ENCODE peak calls at places on chromosome 12, in six cellular contexts. O is iris pigment epithelial cell, I is left colon, D is progenitor cell of endocrine pancreas, U is HEK293T, P is Ammon's horn. V is an unnamed sample.

GRCh38 chr12:3888654-3889053 is 15.5 kb upstream of the PARP11 start:
- DNase-seq in O (no peak), I (no peak), D (no peak), U (no peak), P (no peak), V (no peak)

GRCh38 chr12:76010732-76011458 is 20.7 kb downstream of the PHLDA1 start:
- DNase-seq in O (no peak), I (no peak), D (no peak), U (no peak), P (no peak), V (no peak)

GRCh38 chr12:31369712-31370521 is 44.0 kb upstream of the SINHCAF start:
- DNase-seq in O (peak), I (peak), D (no peak), U (peak), P (no peak), V (no peak)

GRCh38 chr12:54558759-54559158 is 9.4 kb downstream of the PDE1B start:
- DNase-seq in O (no peak), I (no peak), D (no peak), U (no peak), P (no peak), V (no peak)

GRCh38 chr12:6112004-6112403 is 12.5 kb downstream of the VWF start:
- DNase-seq in O (no peak), I (no peak), D (no peak), U (no peak), P (no peak), V (no peak)

GRCh38 chr12:53676715-53677611 is 1.1 kb upstream of the ATP5MC2 start:
- DNase-seq in O (peak), I (peak), D (peak), U (peak), P (peak), V (peak)

GRCh38 chr12:6452245-6452731 is 446 bp downstream of the TAPBPL start:
- DNase-seq in O (no peak), I (peak), D (no peak), U (no peak), P (peak), V (no peak)

GRCh38 chr12:117313906-117314305 is 47.5 kb downstream of the NOS1 start:
- DNase-seq in O (no peak), I (no peak), D (no peak), U (no peak), P (no peak), V (no peak)

GRCh38 chr12:80837342-80837978 is 100.3 kb downstream of the LIN7A start:
- DNase-seq in O (peak), I (no peak), D (no peak), U (peak), P (peak), V (peak)

GRCh38 chr12:121611306-121611705 is 15.0 kb upstream of the ORAI1 start:
- DNase-seq in O (no peak), I (no peak), D (no peak), U (peak), P (no peak), V (no peak)

GRCh38 chr12:48198619-48198973 is 4.5 kb downstream of the OR10AD1 start:
- DNase-seq in O (peak), I (peak), D (no peak), U (peak), P (peak), V (no peak)

GRCh38 chr12:121773011-121773777 is 20.3 kb downstream of the RHOF start:
- DNase-seq in O (peak), I (peak), D (peak), U (peak), P (peak), V (peak)

GRCh38 chr12:113271466-113271852 is 50.2 kb downstream of the TPCN1 start:
- DNase-seq in O (no peak), I (no peak), D (no peak), U (no peak), P (no peak), V (no peak)

GRCh38 chr12:530308-530707 is 70.6 kb downstream of the B4GALNT3 start:
- DNase-seq in O (peak), I (no peak), D (no peak), U (no peak), P (peak), V (no peak)

GRCh38 chr12:116633515-116633914 is 74.3 kb downstream of the MAP1LC3B2 start:
- DNase-seq in O (no peak), I (peak), D (no peak), U (no peak), P (no peak), V (no peak)

V was measured in HuH-7.